ENCODE peak calls at places on chromosomes 7 and 10, in eight cellular contexts. D is IMR-90, N is H9, A is neuronal stem cell, G is DND-41, X is neural progenitor cell, C is keratinocyte, K is mammary epithelial cell. T is an unnamed sample.

GRCh38 chr10:30052062-30052461 is 7.3 kb downstream of the JCAD start:
- DNase-seq in D (peak; percentile 80), N (no peak), A (no peak), G (no peak), X (no peak), C (no peak), K (peak; percentile 26), T (no peak)

GRCh38 chr10:117442521-117442920 is 67.3 kb upstream of the PDZD8 start:
- DNase-seq in D (no peak), N (peak; percentile 36), A (no peak), G (no peak), X (no peak), C (no peak), K (peak; percentile 41), T (no peak)

GRCh38 chr10:124007773-124008145 is 85.6 kb downstream of the CHST15 start:
- DNase-seq in D (no peak), N (no peak), A (no peak), G (no peak), X (no peak), C (no peak), K (no peak), T (no peak)

GRCh38 chr7:38953971-38954370 is 23.7 kb upstream of the POU6F2 start:
- DNase-seq in D (no peak), N (no peak), A (no peak), G (no peak), X (no peak), C (no peak), K (no peak), T (no peak)

GRCh38 chr7:148722340-148723165 is 23.9 kb downstream of the CUL1 start:
- DNase-seq in D (no peak), N (no peak), A (no peak), G (peak; percentile 41), X (no peak), C (no peak), K (no peak), T (no peak)

GRCh38 chr10:105102977-105103376 is 461.9 kb downstream of the SORCS3 start:
- DNase-seq in D (no peak), N (no peak), A (no peak), G (no peak), X (no peak), C (no peak), K (no peak), T (no peak)

GRCh38 chr10:29733323-29733722 is 98.6 kb upstream of the SVIL start:
- DNase-seq in D (no peak), N (no peak), A (no peak), G (no peak), X (no peak), C (no peak), K (no peak), T (no peak)

GRCh38 chr7:19403691-19404090 is 258.5 kb upstream of the FERD3L start:
- DNase-seq in D (peak; percentile 32), N (no peak), A (no peak), G (no peak), X (no peak), C (no peak), K (no peak), T (peak; percentile 64)

GRCh38 chr7:76358478-76359110 is at the start of gene YWHAG:
- DNase-seq in D (peak; percentile 85), N (peak; percentile 88), A (peak; percentile 90), G (no peak), X (peak; percentile 95), C (no peak), K (peak; percentile 85), T (peak; percentile 80)

GRCh38 chr7:40599836-40600235 is 465.0 kb downstream of the SUGCT start:
- DNase-seq in D (no peak), N (no peak), A (no peak), G (no peak), X (no peak), C (no peak), K (no peak), T (no peak)

GRCh38 chr7:107398161-107398560 is 71.7 kb upstream of the GPR22 start:
- DNase-seq in D (no peak), N (no peak), A (no peak), G (no peak), X (peak; percentile 17), C (no peak), K (no peak), T (no peak)

GRCh38 chr10:117936136-117936535 is 110.6 kb downstream of the RAB11FIP2 start:
- DNase-seq in D (peak; percentile 25), N (no peak), A (no peak), G (no peak), X (no peak), C (no peak), K (no peak), T (no peak)

GRCh38 chr7:28096713-28097112 is 83.9 kb downstream of the JAZF1 start:
- DNase-seq in D (peak; percentile 72), N (no peak), A (peak; percentile 51), G (peak; percentile 42), X (peak; percentile 62), C (no peak), K (no peak), T (peak; percentile 82)

DNA sequence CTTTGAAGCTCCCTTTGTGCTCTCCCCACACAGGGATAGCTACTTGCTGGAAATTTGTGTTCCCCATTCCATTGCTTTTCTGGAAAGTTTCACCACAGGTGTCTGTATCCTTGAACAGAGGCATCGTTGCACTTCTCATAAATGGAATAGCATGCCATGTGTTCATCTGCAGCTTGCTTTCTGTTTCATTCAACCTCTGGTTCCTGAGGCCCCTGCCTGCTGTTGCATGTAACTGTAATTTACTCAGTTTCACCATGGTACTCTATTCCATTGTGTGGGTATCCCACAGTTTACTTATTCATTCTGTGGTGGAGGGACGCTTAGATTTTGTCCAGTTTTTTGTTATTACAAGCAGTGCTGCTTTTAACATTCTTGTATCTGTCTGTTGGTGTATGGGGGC is 32.0 kb downstream of the EEPD1 start:
- DNase-seq in D (no peak), N (no peak), A (no peak), G (no peak), X (no peak), C (no peak), K (no peak), T (no peak)
- H3K4me2 ChIP-seq in D (no peak overlapping the region), N (no peak overlapping the region), A (no peak overlapping the region), G (no peak overlapping the region), X (no peak overlapping the region), C (no peak overlapping the region), K (no peak overlapping the region), T (no peak overlapping the region)

GRCh38 chr7:101506531-101506930 is 122.6 kb downstream of the MYL10 start:
- DNase-seq in D (peak; percentile 12), N (no peak), A (no peak), G (no peak), X (no peak), C (no peak), K (peak; percentile 7), T (no peak)
- H3K4me2 ChIP-seq in D (no peak overlapping the region), N (no peak overlapping the region), A (no peak overlapping the region), G (no peak overlapping the region), X (no peak overlapping the region), C (no peak overlapping the region), K (no peak overlapping the region), T (no peak overlapping the region)

GRCh38 chr7:37110641-37111421 is 337.8 kb downstream of the ELMO1 start:
- DNase-seq in D (no peak), N (no peak), A (no peak), G (no peak), X (no peak), C (no peak), K (no peak), T (peak; percentile 9)

GRCh38 chr7:37109016-37109415 is 339.6 kb downstream of the ELMO1 start:
- DNase-seq in D (no peak), N (no peak), A (no peak), G (no peak), X (no peak), C (no peak), K (no peak), T (no peak)

GRCh38 chr7:37107047-37107446 is 341.6 kb downstream of the ELMO1 start:
- DNase-seq in D (no peak), N (no peak), A (no peak), G (no peak), X (no peak), C (no peak), K (no peak), T (no peak)

GRCh38 chr7:37109853-37110252 is 338.8 kb downstream of the ELMO1 start:
- DNase-seq in D (no peak), N (no peak), A (no peak), G (no peak), X (peak; percentile 27), C (no peak), K (no peak), T (no peak)

GRCh38 chr7:37108615-37109014 is 340.0 kb downstream of the ELMO1 start:
- DNase-seq in D (no peak), N (no peak), A (no peak), G (no peak), X (no peak), C (no peak), K (peak; percentile 5), T (no peak)
- H3K4me2 ChIP-seq in D (no peak overlapping the region), N (no peak overlapping the region), A (no peak overlapping the region), G (no peak overlapping the region), X (no peak overlapping the region), C (no peak overlapping the region), K (no peak overlapping the region), T (no peak overlapping the region)

GRCh38 chr10:79079074-79079397 is 10.3 kb downstream of the ZMIZ1 start:
- DNase-seq in D (no peak), N (no peak), A (no peak), G (no peak), X (no peak), C (no peak), K (no peak), T (no peak)
- H3K4me2 ChIP-seq in D (peak overlapping the region; percentile 41), N (no peak overlapping the region), A (no peak overlapping the region), G (no peak overlapping the region), X (no peak overlapping the region), C (no peak overlapping the region), K (no peak overlapping the region), T (no peak overlapping the region)

GRCh38 chr10:44357141-44357540 is 27.8 kb downstream of the CXCL12 start:
- DNase-seq in D (no peak), N (no peak), A (no peak), G (no peak), X (no peak), C (no peak), K (no peak), T (no peak)
- H3K4me2 ChIP-seq in D (no peak overlapping the region), N (no peak overlapping the region), A (no peak overlapping the region), G (no peak overlapping the region), X (no peak overlapping the region), C (no peak overlapping the region), K (no peak overlapping the region), T (no peak overlapping the region)